ENCODE peak calls at places on chromosome 5, in four cellular contexts. O is AG08396, B is progenitor cell of endocrine pancreas, C is NCI-H2081. R is an unnamed sample.

GRCh38 chr5:141484499-141485304 is at the start of gene PCDHGC4:
- DNase-seq in C (peak), O (peak), B (peak), R (peak)

GRCh38 chr5:130720355-130720754 is 444.7 kb downstream of the HINT1 start:
- DNase-seq in C (no peak), O (no peak), B (no peak), R (no peak)

GRCh38 chr5:32020971-32021370 is 153.1 kb downstream of the GOLPH3 start:
- DNase-seq in C (no peak), O (no peak), B (no peak), R (no peak)

GRCh38 chr5:141521244-141521781 is 32.4 kb downstream of the PCDHGC5 start:
- DNase-seq in O (peak), B (no peak), C (peak), R (no peak)

GRCh38 chr5:80707645-80708044 is 52.9 kb upstream of the DHFR start:
- DNase-seq in B (no peak), C (no peak), O (peak), R (no peak)

GRCh38 chr5:125331987-125332628 is 585.7 kb upstream of the ZNF608 start:
- DNase-seq in B (no peak), O (no peak), C (no peak), R (no peak)

GRCh38 chr5:133941456-133942196 is 26.8 kb downstream of the C5orf15 start:
- DNase-seq in B (no peak), O (no peak), C (no peak), R (peak)

GRCh38 chr5:36728697-36729543 is 122.5 kb downstream of the SLC1A3 start:
- DNase-seq in C (peak), B (no peak), O (peak), R (no peak)

GRCh38 chr5:9861664-9862256 is 231.6 kb upstream of the TAS2R1 start:
- DNase-seq in B (no peak), O (no peak), C (no peak), R (no peak)

GRCh38 chr5:92403308-92403707 is 1020.2 kb upstream of the ARRDC3 start:
- DNase-seq in B (no peak), C (peak), O (no peak), R (no peak)

GRCh38 chr5:115377468-115378217 is 81.2 kb upstream of the CCDC112 start:
- DNase-seq in C (no peak), B (no peak), O (peak), R (no peak)

GRCh38 chr5:142826741-142827492 is 56.7 kb downstream of the ARHGAP26 start:
- DNase-seq in O (no peak), B (no peak), C (no peak), R (no peak)

GRCh38 chr5:83844320-83845068 is 123.8 kb upstream of the HAPLN1 start:
- DNase-seq in O (peak), B (no peak), C (no peak), R (no peak)

GRCh38 chr5:145792840-145793239 is 42.3 kb downstream of the PRELID2 start:
- DNase-seq in O (no peak), B (no peak), C (no peak), R (no peak)

GRCh38 chr5:152349683-152350526 is 55.2 kb downstream of the NMUR2 start:
- DNase-seq in O (peak), C (peak), B (peak), R (peak)

GRCh38 chr5:134647750-134648424 is 698 bp upstream of the SEC24A start:
- DNase-seq in O (peak), B (no peak), C (no peak), R (no peak)

GRCh38 chr5:77851229-77852067 is 75.3 kb upstream of the TBCA start:
- DNase-seq in O (peak), B (peak), C (no peak), R (peak)

GRCh38 chr5:112640495-112640894 is 97.2 kb upstream of the APC start:
- DNase-seq in B (no peak), O (no peak), C (no peak), R (no peak)

R was measured in ecto neural progenitor cell.